ENCODE peak calls at places on chromosomes 5 and 9, in four cellular contexts. F is AG09319, P is nephron progenitor cell, V is mesothelial cell of epicardium. K is an unnamed sample.
A peak's percentile ranks its signal among the peaks of the same experiment; 100 is the strongest.

GRCh38 chr9:123883634-123884033 is 46.3 kb downstream of the DENND1A start:
- DNase-seq in F (no peak), P (no peak), V (no peak), K (no peak)

GRCh38 chr9:129776566-129776937 is 23.7 kb upstream of the PTGES start:
- DNase-seq in F (no peak), P (no peak), V (no peak), K (no peak)

GRCh38 chr5:57434683-57435082 is 47.9 kb downstream of the ACTBL2 start:
- DNase-seq in F (no peak), P (no peak), V (no peak), K (no peak)

GRCh38 chr9:104293877-104294276 is 199.8 kb downstream of the SMC2 start:
- DNase-seq in F (no peak), P (no peak), V (no peak), K (no peak)

GRCh38 chr5:88729476-88730182 is 153.4 kb downstream of the MEF2C start:
- DNase-seq in F (peak; percentile 37), P (peak; percentile 60), V (peak; percentile 30), K (no peak)

GRCh38 chr5:111997308-111998159 is 240.5 kb upstream of the NREP start:
- DNase-seq in F (peak; percentile 98), P (no peak), V (no peak), K (no peak)

GRCh38 chr5:2802693-2803365 is 51.4 kb upstream of the IRX2 start:
- DNase-seq in F (no peak), P (no peak), V (no peak), K (no peak)

GRCh38 chr9:118362123-118362522 is 657.9 kb downstream of the TLR4 start:
- DNase-seq in F (no peak), P (no peak), V (no peak), K (no peak)

GRCh38 chr5:158911693-158912363 is 187.9 kb downstream of the EBF1 start:
- DNase-seq in F (no peak), P (no peak), V (no peak), K (no peak)

GRCh38 chr5:124343451-124343867 is 403.0 kb downstream of the ZNF608 start:
- DNase-seq in F (peak; percentile 67), P (no peak), V (no peak), K (no peak)

GRCh38 chr5:45385321-45386058 is 310.7 kb downstream of the HCN1 start:
- DNase-seq in F (peak; percentile 8), P (no peak), V (no peak), K (no peak)

GRCh38 chr5:8905021-8905420 is 640.9 kb downstream of the SEMA5A start:
- DNase-seq in F (peak; percentile 76), P (no peak), V (peak; percentile 36), K (no peak)

GRCh38 chr9:127168756-127169506 is 46.5 kb upstream of the ANGPTL2 start:
- DNase-seq in F (no peak), P (no peak), V (no peak), K (peak; percentile 40)

GRCh38 chr5:179154991-179155955 is 95.1 kb downstream of the ZNF354C start:
- DNase-seq in F (no peak), P (no peak), V (no peak), K (no peak)

GRCh38 chr9:133105461-133105770 is 15.6 kb downstream of the RALGDS start:
- DNase-seq in F (no peak), P (no peak), V (no peak), K (no peak)

GRCh38 chr5:169956756-169957155 is 23.5 kb downstream of the INSYN2B start:
- DNase-seq in F (no peak), P (no peak), V (no peak), K (no peak)

GRCh38 chr9:129220771-129221170 is 42.7 kb upstream of the IER5L start:
- DNase-seq in F (no peak), P (no peak), V (no peak), K (no peak)

GRCh38 chr9:116633444-116633843 is 53.7 kb upstream of the TRIM32 start:
- DNase-seq in F (no peak), P (no peak), V (no peak), K (no peak)

GRCh38 chr9:132792547-132792946 is 85.5 kb downstream of the AK8 start:
- DNase-seq in F (no peak), P (no peak), V (no peak), K (peak; percentile 58)

GRCh38 chr9:134253596-134254205 is 72.6 kb upstream of the RXRA start:
- DNase-seq in F (peak; percentile 10), P (no peak), V (no peak), K (no peak)

GRCh38 chr5:79236970-79237734 is 1.2 kb downstream of the JMY start:
- DNase-seq in F (no peak), P (peak; percentile 60), V (peak; percentile 28), K (no peak)

GRCh38 chr9:86122309-86122708 is 23.0 kb upstream of the GOLM1 start:
- DNase-seq in F (no peak), P (no peak), V (no peak), K (no peak)

GRCh38 chr9:100486479-100487176 is 13.7 kb downstream of the TMEFF1 start:
- DNase-seq in F (no peak), P (no peak), V (no peak), K (no peak)
- TF ChIP-seq CTCF in F (peak; percentile 3), P (no peak), V (no peak), K (no peak)

GRCh38 chr5:142758062-142758802 is 11.9 kb upstream of the ARHGAP26 start:
- DNase-seq in F (no peak), P (no peak), V (no peak), K (no peak)

GRCh38 chr5:142757564-142757963 is 12.6 kb upstream of the ARHGAP26 start:
- DNase-seq in F (no peak), P (no peak), V (no peak), K (no peak)

GRCh38 chr5:142758803-142759145 is 11.4 kb upstream of the ARHGAP26 start:
- DNase-seq in F (no peak), P (no peak), V (no peak), K (no peak)

GRCh38 chr5:142754031-142754430 is 16.1 kb upstream of the ARHGAP26 start:
- DNase-seq in F (no peak), P (no peak), V (no peak), K (no peak)

DNA sequence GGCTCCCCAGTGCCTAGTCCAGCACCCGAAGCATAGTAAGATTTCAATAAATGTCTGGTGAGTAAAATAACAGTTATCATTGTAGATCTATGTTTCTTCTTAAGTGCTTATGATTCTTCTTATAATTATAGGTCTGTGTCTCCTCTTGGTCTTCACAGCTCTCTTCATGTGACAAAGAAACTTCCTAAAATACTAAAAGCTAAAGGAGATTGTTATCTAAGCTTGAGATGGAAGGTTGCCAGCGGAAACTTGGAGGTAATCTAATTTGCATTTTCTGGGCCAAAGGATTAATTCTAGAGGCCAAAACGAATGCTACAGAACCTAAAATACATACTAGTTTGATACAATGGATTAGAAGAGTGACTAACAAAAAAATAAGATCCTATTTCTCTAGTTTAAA is 13.6 kb upstream of the ARHGAP26 start:
- DNase-seq in F (no peak), P (no peak), V (no peak), K (no peak)
- TF ChIP-seq CTCF in F (no peak), P (no peak), V (no peak), K (no peak)

DNA sequence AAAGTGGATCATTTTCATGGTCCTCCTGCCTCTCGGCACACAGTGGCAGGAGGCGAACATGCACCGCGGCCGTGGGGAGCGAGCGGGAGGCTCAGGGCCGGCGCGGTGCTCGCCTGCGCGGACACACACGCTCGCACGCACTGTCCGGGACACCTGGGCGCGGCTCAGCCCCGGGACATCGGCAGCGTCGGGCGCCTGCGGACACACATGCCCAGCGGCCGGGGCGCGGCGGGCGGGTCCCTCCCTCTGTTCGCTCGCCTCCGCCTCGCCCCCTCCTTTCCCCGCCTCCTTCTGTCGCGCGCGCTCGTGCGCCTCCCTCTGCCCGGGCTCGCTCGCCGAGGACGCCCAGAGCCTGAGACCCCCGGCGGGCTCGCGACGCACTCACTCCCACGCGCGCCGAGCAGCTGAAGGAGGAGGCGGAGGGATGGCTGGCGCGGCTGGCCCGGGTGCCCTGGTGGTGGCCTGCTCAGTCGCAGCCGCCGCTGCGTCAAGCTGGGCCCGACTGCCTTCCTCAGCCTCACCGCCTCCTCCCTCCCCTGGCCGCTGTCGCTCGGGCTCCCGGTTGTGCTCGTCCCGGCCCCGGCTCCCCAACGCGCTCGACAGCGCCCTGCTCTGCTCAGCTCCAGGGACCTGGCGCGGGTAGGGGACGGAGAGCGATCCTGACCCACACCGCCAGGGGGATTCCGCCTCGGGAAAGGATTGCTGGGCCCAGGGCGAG is at the start of gene FRMD3:
- DNase-seq in F (peak; percentile 40), P (peak; percentile 87), V (peak; percentile 55), K (peak; percentile 82)
- TF ChIP-seq CTCF in F (peak; percentile 77), P (peak; percentile 73), V (peak; percentile 73), K (peak; percentile 86)

DNA sequence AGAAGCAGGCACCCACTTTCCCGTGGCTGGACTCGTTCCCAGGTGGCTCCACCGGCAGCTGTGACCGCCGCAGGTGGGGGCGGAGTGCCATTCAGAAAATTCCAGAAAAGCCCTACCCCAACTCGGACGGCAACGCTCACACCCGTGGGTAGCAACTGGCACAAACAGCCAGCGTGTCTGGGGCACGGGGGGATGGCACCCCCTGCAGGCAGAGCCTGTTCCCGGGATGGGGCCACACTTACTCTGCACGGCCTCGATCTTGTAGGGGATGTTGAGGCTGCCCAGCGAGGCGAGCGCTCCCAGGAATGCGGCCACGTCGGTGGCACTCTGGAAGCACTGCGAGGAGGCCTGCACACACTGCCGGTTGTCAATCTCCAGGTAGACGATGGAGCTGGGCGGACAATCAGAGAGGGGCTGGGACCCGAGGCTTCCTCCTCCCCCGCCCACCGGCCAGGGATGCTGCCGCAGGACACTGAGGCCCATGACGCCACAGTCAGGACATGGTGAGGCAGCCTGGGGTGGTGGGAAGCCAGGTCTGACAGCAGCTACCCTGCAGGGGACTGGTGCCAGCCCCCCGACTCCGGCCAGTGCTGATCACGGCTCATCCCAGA is 20.2 kb upstream of the SEC16A start:
- DNase-seq in F (no peak), P (no peak), V (no peak), K (no peak)
- TF ChIP-seq CTCF in F (no peak), P (no peak), V (no peak), K (no peak)

GRCh38 chr9:90871327-90871935 is 69.8 kb downstream of the SYK start:
- DNase-seq in F (no peak), P (no peak), V (no peak), K (no peak)

GRCh38 chr9:90873422-90873821 is 71.8 kb downstream of the SYK start:
- DNase-seq in F (no peak), P (no peak), V (no peak), K (no peak)

GRCh38 chr9:90870646-90871326 is 69.2 kb downstream of the SYK start:
- DNase-seq in F (peak; percentile 8), P (peak; percentile 36), V (no peak), K (no peak)

GRCh38 chr9:90872835-90873294 is 71.2 kb downstream of the SYK start:
- DNase-seq in F (no peak), P (no peak), V (no peak), K (no peak)

DNA sequence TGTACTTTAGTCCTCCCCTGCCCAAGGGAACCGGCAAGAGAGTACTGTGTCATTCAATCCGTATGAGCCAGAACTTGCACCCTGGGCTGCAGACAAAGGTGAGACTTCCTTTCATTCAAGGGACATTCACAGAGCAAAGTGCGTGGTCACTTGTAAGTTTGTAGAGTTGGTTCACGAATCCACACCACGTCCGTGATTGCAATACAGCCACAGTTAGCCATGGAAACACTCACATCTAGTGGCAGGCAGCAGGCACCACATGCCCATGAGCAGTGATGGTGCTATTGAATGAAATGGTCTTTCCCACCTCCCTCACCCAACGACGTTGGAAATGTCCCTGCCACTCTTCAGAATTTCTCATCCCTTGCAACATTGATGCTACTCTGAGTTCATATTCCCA is 72.6 kb downstream of the SYK start:
- DNase-seq in F (no peak), P (no peak), V (no peak), K (no peak)
- TF ChIP-seq CTCF in F (no peak), P (no peak), V (no peak), K (peak; percentile 30)

GRCh38 chr5:141338538-141339306 is at the start of gene PCDHGA2:
- DNase-seq in F (no peak), P (no peak), V (no peak), K (no peak)
- TF ChIP-seq CTCF in F (peak; percentile 34), P (no peak), V (no peak), K (peak; percentile 46)